ENCODE peak calls at places on chromosome 4, in nine cellular contexts. P is activated CD4-positive, CD25-positive, alpha-beta regulatory T cell; V is activated T-cell treated with anti-CD3 and anti-CD28 coated beads for 24 hours; N is astrocyte of the hippocampus; A is left lung; H is right lobe of liver; J is NCI-H2081; S is nephron progenitor cell; G is NCI-H1694. X is an unnamed sample.

GRCh38 chr4:10816571-10816970 is 132.0 kb upstream of the CLNK start:
- DNase-seq in J (no peak), P (no peak), N (no peak), G (no peak), H (no peak), V (no peak), S (no peak), A (no peak), X (peak; percentile 6)

GRCh38 chr4:152943673-152944072 is 7.5 kb downstream of the FHDC1 start:
- DNase-seq in A (no peak), S (no peak), V (no peak), G (no peak), N (no peak), J (no peak), P (no peak), H (no peak), X (no peak)

GRCh38 chr4:186345184-186345583 is 79.2 kb downstream of the F11 start:
- DNase-seq in V (no peak), P (no peak), J (no peak), S (no peak), A (no peak), H (no peak), N (no peak), G (no peak), X (peak; percentile 23)

GRCh38 chr4:189124149-189124758 is 816.4 kb upstream of the FRG1 start:
- DNase-seq in V (no peak), J (no peak), H (no peak), G (no peak), A (peak; percentile 55), N (peak; percentile 81), P (no peak), S (peak; percentile 33), X (no peak)

GRCh38 chr4:105215609-105216313 is 69.1 kb downstream of the TET2 start:
- DNase-seq in H (no peak), J (no peak), A (no peak), G (no peak), N (peak; percentile 34), S (no peak), V (no peak), P (no peak), X (no peak)

GRCh38 chr4:6474705-6475457 is 2.5 kb upstream of the PPP2R2C start:
- DNase-seq in J (no peak), G (no peak), N (no peak), S (no peak), V (no peak), A (no peak), H (no peak), P (no peak), X (no peak)

GRCh38 chr4:59258002-59258401 is 1942.1 kb upstream of the ADGRL3 start:
- DNase-seq in G (no peak), P (no peak), V (no peak), J (no peak), A (no peak), N (no peak), H (no peak), S (no peak), X (no peak)

GRCh38 chr4:41369680-41370079 is 113.0 kb downstream of the UCHL1 start:
- DNase-seq in N (peak; percentile 88), G (no peak), H (peak; percentile 67), S (no peak), V (no peak), P (no peak), J (peak; percentile 73), A (no peak), X (no peak)

GRCh38 chr4:22532896-22533295 is 17.0 kb upstream of the ADGRA3 start:
- DNase-seq in H (no peak), J (no peak), A (no peak), S (no peak), G (no peak), N (no peak), V (no peak), P (no peak), X (no peak)